ENCODE peak calls at places on chromosomes 13 and 19, in seven cellular contexts. Y is nephron progenitor cell, K is AG10803, G is BJ, N is thoracic aorta, O is right atrium auricular region, R is progenitor cell of endocrine pancreas. V is an unnamed sample.
A peak's percentile ranks its signal among the peaks of the same experiment; 100 is the strongest.

GRCh38 chr13:75425216-75426009 is 56.6 kb downstream of the TBC1D4 start:
- DNase-seq in Y (no peak), K (no peak), G (no peak), N (no peak), O (no peak), R (no peak), V (no peak)

GRCh38 chr19:5339950-5340636 is 519 bp downstream of the PTPRS start:
- DNase-seq in Y (peak; percentile 65), K (no peak), G (no peak), N (no peak), O (no peak), R (peak; percentile 41), V (peak; percentile 32)

GRCh38 chr19:46299004-46299509 is 2.2 kb downstream of the HIF3A start:
- DNase-seq in Y (no peak), K (peak; percentile 57), G (peak; percentile 28), N (peak; percentile 74), O (peak; percentile 97), R (no peak), V (no peak)

GRCh38 chr19:41377977-41378707 is 1.8 kb downstream of the TMEM91 start:
- DNase-seq in Y (peak; percentile 32), K (no peak), G (no peak), N (no peak), O (no peak), R (no peak), V (peak; percentile 15)

GRCh38 chr19:40502647-40503046 is 35.8 kb downstream of the SPTBN4 start:
- DNase-seq in Y (no peak), K (no peak), G (no peak), N (no peak), O (no peak), R (no peak), V (no peak)

GRCh38 chr19:24074720-24075119 is 12.3 kb upstream of the ZNF254 start:
- DNase-seq in Y (no peak), K (peak; percentile 64), G (no peak), N (no peak), O (no peak), R (no peak), V (no peak)

GRCh38 chr13:26011996-26012688 is 39.7 kb downstream of the SHISA2 start:
- DNase-seq in Y (no peak), K (no peak), G (no peak), N (no peak), O (no peak), R (no peak), V (no peak)

GRCh38 chr13:40440990-40441820 is 225.2 kb downstream of the FOXO1 start:
- DNase-seq in Y (no peak), K (peak; percentile 37), G (no peak), N (peak; percentile 38), O (peak; percentile 84), R (no peak), V (no peak)

GRCh38 chr13:113921763-113922162 is 52.1 kb downstream of the C13orf46 start:
- DNase-seq in Y (no peak), K (no peak), G (no peak), N (no peak), O (no peak), R (no peak), V (no peak)

GRCh38 chr19:6014551-6015135 is 36.7 kb upstream of the RANBP3 start:
- DNase-seq in Y (no peak), K (no peak), G (no peak), N (no peak), O (no peak), R (no peak), V (no peak)

GRCh38 chr19:41886761-41887710 is 4.1 kb downstream of the ARHGEF1 start:
- DNase-seq in Y (no peak), K (no peak), G (no peak), N (no peak), O (no peak), R (no peak), V (no peak)

GRCh38 chr13:92436927-92437326 is 789.7 kb upstream of the GPC6 start:
- DNase-seq in Y (no peak), K (no peak), G (no peak), N (no peak), O (no peak), R (no peak), V (no peak)

GRCh38 chr19:54388803-54389144 is 24.0 kb upstream of the LAIR1 start:
- DNase-seq in Y (no peak), K (no peak), G (no peak), N (no peak), O (no peak), R (no peak), V (no peak)

GRCh38 chr19:34556500-34556899 is 74.9 kb downstream of the WTIP start:
- DNase-seq in Y (peak; percentile 25), K (peak; percentile 25), G (no peak), N (no peak), O (no peak), R (no peak), V (peak; percentile 34)

GRCh38 chr19:41351339-41352245 is 2.1 kb downstream of the TGFB1 start:
- DNase-seq in Y (peak; percentile 67), K (peak; percentile 42), G (no peak), N (no peak), O (peak; percentile 69), R (no peak), V (no peak)

GRCh38 chr13:39048806-39049205 is 10.6 kb downstream of the NHLRC3 start:
- DNase-seq in Y (no peak), K (no peak), G (no peak), N (no peak), O (no peak), R (no peak), V (no peak)

GRCh38 chr13:39054112-39054511 is 15.9 kb downstream of the NHLRC3 start:
- DNase-seq in Y (no peak), K (no peak), G (no peak), N (no peak), O (no peak), R (no peak), V (no peak)

GRCh38 chr13:39049274-39049673 is 11.0 kb downstream of the NHLRC3 start:
- DNase-seq in Y (no peak), K (no peak), G (no peak), N (no peak), O (no peak), R (no peak), V (no peak)

GRCh38 chr13:39052944-39053343 is 14.7 kb downstream of the NHLRC3 start:
- DNase-seq in Y (no peak), K (no peak), G (no peak), N (no peak), O (no peak), R (no peak), V (no peak)

DNA sequence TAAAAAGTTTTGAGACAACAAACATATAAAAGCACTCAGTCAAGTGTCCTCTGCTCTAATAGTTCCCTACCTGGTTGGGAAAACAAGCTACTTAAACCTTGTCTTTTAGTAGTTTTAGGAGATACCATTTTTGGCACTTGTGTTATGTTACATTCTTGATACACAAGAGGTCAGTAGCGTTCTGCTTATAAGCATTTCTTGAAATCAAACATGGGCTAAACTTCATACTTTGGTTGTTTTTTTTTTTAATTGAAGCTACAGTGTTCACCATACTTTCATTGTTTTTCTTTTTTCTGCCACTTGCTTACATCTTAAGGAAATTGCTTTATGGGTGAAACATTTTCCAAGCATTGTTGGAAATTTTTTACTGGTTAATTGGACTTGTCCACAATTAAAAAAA is 12.9 kb downstream of the NHLRC3 start:
- DNase-seq in Y (no peak), K (peak; percentile 55), G (no peak), N (no peak), O (no peak), R (no peak), V (no peak)
- TF ChIP-seq CTCF in Y (peak; percentile 43), K (peak; percentile 56), G (peak; percentile 32), N (peak; percentile 29), O (peak; percentile 68), R (peak; percentile 63), V (peak; percentile 78)

DNA sequence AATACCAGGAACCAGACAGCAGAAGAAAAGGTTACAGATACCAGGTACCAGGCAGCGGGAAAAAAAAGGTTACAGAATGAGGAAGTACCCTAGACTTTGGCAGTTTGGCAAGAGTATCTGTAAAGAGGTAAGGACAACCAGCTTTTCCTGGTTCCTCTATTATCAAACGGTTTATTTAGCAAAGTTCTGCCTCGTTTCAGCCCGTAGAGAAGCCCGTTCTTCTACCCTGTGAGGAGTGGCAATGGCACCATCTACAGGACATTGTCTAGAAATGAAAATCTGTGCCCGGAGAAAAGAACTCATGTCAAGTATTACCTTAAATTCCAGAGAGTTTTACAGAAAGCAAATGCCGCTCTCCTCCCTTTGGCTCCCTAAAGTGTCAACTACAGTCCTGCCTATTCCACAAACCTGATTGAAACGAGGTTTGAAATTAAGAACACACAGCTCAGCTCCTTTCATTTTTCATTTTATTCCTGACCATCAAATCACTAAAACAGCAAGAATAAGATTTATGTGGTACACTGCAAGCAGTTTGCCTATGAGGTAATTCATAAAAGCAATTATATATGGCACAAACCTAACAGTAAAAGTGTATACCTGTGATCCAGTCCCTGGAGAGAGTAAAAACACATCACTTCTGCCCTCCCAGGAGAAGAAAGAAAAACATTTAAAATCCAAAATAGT is 226.3 kb downstream of the SLC7A1 start:
- DNase-seq in Y (peak; percentile 17), K (peak; percentile 43), G (no peak), N (no peak), O (no peak), R (no peak), V (peak; percentile 9)
- TF ChIP-seq CTCF in Y (peak; percentile 52), K (peak; percentile 69), G (peak; percentile 64), N (peak; percentile 48), O (peak; percentile 60), R (peak; percentile 74), V (peak; percentile 80)

DNA sequence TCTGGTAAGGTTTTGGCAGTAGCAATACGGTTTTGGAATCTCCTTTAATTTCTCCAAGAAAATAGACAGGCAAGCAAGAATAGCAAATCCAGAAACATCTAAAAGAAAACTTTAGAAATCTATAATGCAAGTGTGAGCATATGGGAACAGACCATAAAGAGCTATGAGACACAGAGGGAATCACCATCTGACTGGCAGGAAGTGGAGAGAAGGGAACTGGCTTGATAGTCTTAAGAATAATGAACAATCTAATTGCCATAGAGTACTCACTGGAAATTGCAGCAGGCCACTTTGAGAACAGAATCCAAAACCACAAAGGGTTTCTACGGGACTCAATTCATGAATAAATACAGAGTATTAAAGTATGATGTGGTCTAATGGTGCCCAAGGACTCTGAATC is 39.6 kb upstream of the MIR17HG start:
- DNase-seq in Y (no peak), K (no peak), G (no peak), N (no peak), O (no peak), R (no peak), V (no peak)
- TF ChIP-seq CTCF in Y (no peak), K (no peak), G (no peak), N (no peak), O (no peak), R (no peak), V (no peak)

GRCh38 chr13:76826527-76826926 is 59.7 kb downstream of the KCTD12 start:
- DNase-seq in Y (no peak), K (no peak), G (no peak), N (no peak), O (no peak), R (no peak), V (no peak)

GRCh38 chr13:76825415-76825814 is 60.8 kb downstream of the KCTD12 start:
- DNase-seq in Y (no peak), K (peak; percentile 69), G (no peak), N (no peak), O (no peak), R (no peak), V (no peak)

GRCh38 chr13:76820759-76821158 is 65.4 kb downstream of the KCTD12 start:
- DNase-seq in Y (no peak), K (peak; percentile 75), G (no peak), N (no peak), O (peak; percentile 80), R (no peak), V (no peak)

GRCh38 chr13:76823969-76824368 is 62.2 kb downstream of the KCTD12 start:
- DNase-seq in Y (no peak), K (peak; percentile 29), G (no peak), N (no peak), O (no peak), R (no peak), V (no peak)

GRCh38 chr13:76822691-76823267 is 63.4 kb downstream of the KCTD12 start:
- DNase-seq in Y (no peak), K (peak; percentile 71), G (no peak), N (no peak), O (no peak), R (no peak), V (no peak)
- TF ChIP-seq CTCF in Y (no peak), K (peak; percentile 60), G (peak; percentile 39), N (peak; percentile 24), O (peak; percentile 31), R (no peak), V (no peak)